ENCODE peak calls at places on chromosomes 11 and 22, in ten cellular contexts. One of them, this sample, is unnamed.

GRCh38 chr22:27181537-27181936 is 524.1 kb downstream of the MIAT start:
- DNase-seq in AG09319: no peak
- DNase-seq in AG04450: no peak
- DNase-seq in mucosa of descending colon: no peak
- DNase-seq in coronary artery: peak
- DNase-seq in AG09309: no peak
- DNase-seq in fibroblast of mammary gland: no peak
- DNase-seq in GM20000: no peak
- DNase-seq in WERI-Rb-1: no peak
- DNase-seq in mesothelial cell of epicardium: no peak
- DNase-seq in this sample: no peak

GRCh38 chr11:35491231-35491871 is 34.1 kb downstream of the PAMR1 start:
- DNase-seq in AG09319: peak
- DNase-seq in AG04450: peak
- DNase-seq in mucosa of descending colon: no peak
- DNase-seq in coronary artery: no peak
- DNase-seq in AG09309: peak
- DNase-seq in fibroblast of mammary gland: peak
- DNase-seq in GM20000: no peak
- DNase-seq in WERI-Rb-1: no peak
- DNase-seq in mesothelial cell of epicardium: no peak
- DNase-seq in this sample: no peak

GRCh38 chr11:103582351-103582909 is 454.0 kb upstream of the DDI1 start:
- DNase-seq in AG09319: no peak
- DNase-seq in AG04450: no peak
- DNase-seq in mucosa of descending colon: no peak
- DNase-seq in coronary artery: no peak
- DNase-seq in AG09309: no peak
- DNase-seq in fibroblast of mammary gland: peak
- DNase-seq in GM20000: no peak
- DNase-seq in WERI-Rb-1: no peak
- DNase-seq in mesothelial cell of epicardium: no peak
- DNase-seq in this sample: no peak

GRCh38 chr22:49370841-49371301 is 456.8 kb downstream of the BRD1 start:
- DNase-seq in AG09319: no peak
- DNase-seq in AG04450: no peak
- DNase-seq in mucosa of descending colon: no peak
- DNase-seq in coronary artery: peak
- DNase-seq in AG09309: no peak
- DNase-seq in fibroblast of mammary gland: no peak
- DNase-seq in GM20000: no peak
- DNase-seq in WERI-Rb-1: no peak
- DNase-seq in mesothelial cell of epicardium: no peak
- DNase-seq in this sample: no peak

GRCh38 chr22:45197606-45198462 is 34.1 kb downstream of the NUP50 start:
- DNase-seq in AG09319: no peak
- DNase-seq in AG04450: no peak
- DNase-seq in mucosa of descending colon: no peak
- DNase-seq in coronary artery: no peak
- DNase-seq in AG09309: no peak
- DNase-seq in fibroblast of mammary gland: no peak
- DNase-seq in GM20000: peak
- DNase-seq in WERI-Rb-1: no peak
- DNase-seq in mesothelial cell of epicardium: no peak
- DNase-seq in this sample: no peak

GRCh38 chr11:65420506-65421203 is 1.9 kb upstream of the NEAT1 start:
- DNase-seq in AG09319: no peak
- DNase-seq in AG04450: no peak
- DNase-seq in mucosa of descending colon: no peak
- DNase-seq in coronary artery: no peak
- DNase-seq in AG09309: no peak
- DNase-seq in fibroblast of mammary gland: no peak
- DNase-seq in GM20000: peak
- DNase-seq in WERI-Rb-1: no peak
- DNase-seq in mesothelial cell of epicardium: no peak
- DNase-seq in this sample: no peak

GRCh38 chr22:30453731-30454510 is 17.9 kb downstream of the SEC14L3 start:
- DNase-seq in AG09319: no peak
- DNase-seq in AG04450: no peak
- DNase-seq in mucosa of descending colon: no peak
- DNase-seq in coronary artery: no peak
- DNase-seq in AG09309: no peak
- DNase-seq in fibroblast of mammary gland: no peak
- DNase-seq in GM20000: no peak
- DNase-seq in WERI-Rb-1: peak
- DNase-seq in mesothelial cell of epicardium: no peak
- DNase-seq in this sample: no peak

GRCh38 chr11:75208444-75208843 is 32.1 kb upstream of the TPBGL start:
- DNase-seq in AG09319: no peak
- DNase-seq in AG04450: no peak
- DNase-seq in mucosa of descending colon: no peak
- DNase-seq in coronary artery: no peak
- DNase-seq in AG09309: no peak
- DNase-seq in fibroblast of mammary gland: no peak
- DNase-seq in GM20000: no peak
- DNase-seq in WERI-Rb-1: no peak
- DNase-seq in mesothelial cell of epicardium: no peak
- DNase-seq in this sample: no peak

GRCh38 chr22:18044548-18045271 is 20.3 kb upstream of the MICAL3 start:
- DNase-seq in AG09319: no peak
- DNase-seq in AG04450: no peak
- DNase-seq in mucosa of descending colon: peak
- DNase-seq in coronary artery: no peak
- DNase-seq in AG09309: no peak
- DNase-seq in fibroblast of mammary gland: peak
- DNase-seq in GM20000: no peak
- DNase-seq in WERI-Rb-1: no peak
- DNase-seq in mesothelial cell of epicardium: no peak
- DNase-seq in this sample: no peak

GRCh38 chr11:15801616-15802015 is 554.7 kb downstream of the SOX6 start:
- DNase-seq in AG09319: no peak
- DNase-seq in AG04450: no peak
- DNase-seq in mucosa of descending colon: no peak
- DNase-seq in coronary artery: no peak
- DNase-seq in AG09309: no peak
- DNase-seq in fibroblast of mammary gland: no peak
- DNase-seq in GM20000: no peak
- DNase-seq in WERI-Rb-1: no peak
- DNase-seq in mesothelial cell of epicardium: no peak
- DNase-seq in this sample: no peak

DNA sequence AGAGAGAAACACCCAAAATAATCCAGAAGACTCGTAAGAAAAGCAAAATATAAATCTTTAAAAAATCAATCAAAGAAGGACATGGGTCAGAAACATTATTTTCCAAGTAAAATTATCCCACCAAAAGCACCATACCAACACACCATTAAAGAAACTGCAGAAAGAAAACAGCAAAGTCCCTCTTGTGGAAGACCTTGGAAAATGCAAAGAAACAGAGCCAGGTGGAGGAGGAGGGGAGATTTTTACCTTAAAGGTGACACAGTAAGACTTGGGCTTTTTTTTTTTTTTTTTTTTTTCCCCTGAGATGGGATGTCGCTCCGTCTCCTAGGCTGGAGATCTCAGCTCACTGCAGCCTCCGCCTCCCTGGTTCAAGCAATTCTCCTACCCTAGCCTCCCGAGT is 123.8 kb downstream of the LARGE1 start:
- DNase-seq in AG09319: no peak
- DNase-seq in AG04450: no peak
- DNase-seq in mucosa of descending colon: no peak
- DNase-seq in coronary artery: no peak
- DNase-seq in AG09309: no peak
- DNase-seq in fibroblast of mammary gland: no peak
- DNase-seq in GM20000: no peak
- DNase-seq in WERI-Rb-1: no peak
- DNase-seq in mesothelial cell of epicardium: no peak
- DNase-seq in this sample: no peak
- TF ChIP-seq CTCF in AG09319: no peak
- TF ChIP-seq CTCF in AG04450: peak
- TF ChIP-seq CTCF in mucosa of descending colon: no peak
- TF ChIP-seq CTCF in coronary artery: no peak
- TF ChIP-seq CTCF in AG09309: no peak
- TF ChIP-seq CTCF in fibroblast of mammary gland: no peak
- TF ChIP-seq CTCF in GM20000: no peak
- TF ChIP-seq CTCF in WERI-Rb-1: peak
- TF ChIP-seq CTCF in mesothelial cell of epicardium: no peak
- TF ChIP-seq CTCF in this sample: peak

DNA sequence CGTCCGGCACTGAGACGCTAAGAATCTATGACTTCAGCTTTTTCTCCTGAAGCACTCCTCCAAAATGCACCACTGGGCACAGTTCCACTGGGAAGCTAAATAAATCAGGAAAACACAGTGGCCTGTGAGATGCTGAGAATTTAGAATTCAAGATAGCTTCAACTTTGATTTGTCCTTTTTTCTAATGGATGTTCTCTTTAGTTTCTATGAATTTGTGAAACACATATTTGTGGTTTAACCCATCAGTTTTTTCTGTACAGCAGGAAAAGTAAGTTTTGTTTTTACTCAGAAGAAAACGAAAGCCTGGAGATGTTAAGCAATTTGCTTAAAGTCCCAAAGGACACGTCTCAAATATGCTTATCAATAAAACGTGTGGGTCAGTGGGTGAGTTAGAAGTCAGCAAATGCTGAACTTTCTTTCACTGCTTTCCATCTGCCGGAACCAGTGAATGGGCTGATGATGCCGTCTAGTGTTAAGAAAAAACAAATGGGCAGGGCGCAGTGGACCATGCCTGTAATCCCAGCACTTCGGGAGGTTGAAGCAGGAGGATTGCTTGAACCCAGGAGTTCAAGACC is 40.7 kb upstream of the CLMP start:
- DNase-seq in AG09319: no peak
- DNase-seq in AG04450: no peak
- DNase-seq in mucosa of descending colon: no peak
- DNase-seq in coronary artery: no peak
- DNase-seq in AG09309: peak
- DNase-seq in fibroblast of mammary gland: peak
- DNase-seq in GM20000: no peak
- DNase-seq in WERI-Rb-1: no peak
- DNase-seq in mesothelial cell of epicardium: no peak
- DNase-seq in this sample: no peak
- TF ChIP-seq CTCF in AG09319: peak
- TF ChIP-seq CTCF in AG04450: peak
- TF ChIP-seq CTCF in mucosa of descending colon: no peak
- TF ChIP-seq CTCF in coronary artery: no peak
- TF ChIP-seq CTCF in AG09309: peak
- TF ChIP-seq CTCF in fibroblast of mammary gland: peak
- TF ChIP-seq CTCF in GM20000: no peak
- TF ChIP-seq CTCF in WERI-Rb-1: no peak
- TF ChIP-seq CTCF in mesothelial cell of epicardium: no peak
- TF ChIP-seq CTCF in this sample: no peak

GRCh38 chr11:94740975-94741707 is 27.0 kb upstream of the AMOTL1 start:
- DNase-seq in AG09319: no peak
- DNase-seq in AG04450: no peak
- DNase-seq in mucosa of descending colon: peak
- DNase-seq in coronary artery: no peak
- DNase-seq in AG09309: peak
- DNase-seq in fibroblast of mammary gland: peak
- DNase-seq in GM20000: peak
- DNase-seq in WERI-Rb-1: peak
- DNase-seq in mesothelial cell of epicardium: peak
- DNase-seq in this sample: no peak
- TF ChIP-seq CTCF in AG09319: peak
- TF ChIP-seq CTCF in AG04450: peak
- TF ChIP-seq CTCF in mucosa of descending colon: no peak
- TF ChIP-seq CTCF in coronary artery: no peak
- TF ChIP-seq CTCF in AG09309: peak
- TF ChIP-seq CTCF in fibroblast of mammary gland: peak
- TF ChIP-seq CTCF in GM20000: no peak
- TF ChIP-seq CTCF in WERI-Rb-1: peak
- TF ChIP-seq CTCF in mesothelial cell of epicardium: peak
- TF ChIP-seq CTCF in this sample: peak

GRCh38 chr22:38213319-38214247 is 11.8 kb downstream of the MAFF start:
- DNase-seq in AG09319: no peak
- DNase-seq in AG04450: no peak
- DNase-seq in mucosa of descending colon: no peak
- DNase-seq in coronary artery: no peak
- DNase-seq in AG09309: no peak
- DNase-seq in fibroblast of mammary gland: no peak
- DNase-seq in GM20000: peak
- DNase-seq in WERI-Rb-1: no peak
- DNase-seq in mesothelial cell of epicardium: no peak
- DNase-seq in this sample: no peak

GRCh38 chr22:38211556-38211955 is 9.8 kb downstream of the MAFF start:
- DNase-seq in AG09319: no peak
- DNase-seq in AG04450: no peak
- DNase-seq in mucosa of descending colon: no peak
- DNase-seq in coronary artery: no peak
- DNase-seq in AG09309: no peak
- DNase-seq in fibroblast of mammary gland: no peak
- DNase-seq in GM20000: no peak
- DNase-seq in WERI-Rb-1: no peak
- DNase-seq in mesothelial cell of epicardium: no peak
- DNase-seq in this sample: no peak

GRCh38 chr22:38212442-38212841 is 10.6 kb downstream of the MAFF start:
- DNase-seq in AG09319: no peak
- DNase-seq in AG04450: no peak
- DNase-seq in mucosa of descending colon: no peak
- DNase-seq in coronary artery: no peak
- DNase-seq in AG09309: no peak
- DNase-seq in fibroblast of mammary gland: no peak
- DNase-seq in GM20000: no peak
- DNase-seq in WERI-Rb-1: no peak
- DNase-seq in mesothelial cell of epicardium: no peak
- DNase-seq in this sample: no peak

GRCh38 chr22:38215156-38216038 is 13.6 kb downstream of the MAFF start:
- DNase-seq in AG09319: no peak
- DNase-seq in AG04450: no peak
- DNase-seq in mucosa of descending colon: no peak
- DNase-seq in coronary artery: no peak
- DNase-seq in AG09309: no peak
- DNase-seq in fibroblast of mammary gland: no peak
- DNase-seq in GM20000: peak
- DNase-seq in WERI-Rb-1: no peak
- DNase-seq in mesothelial cell of epicardium: no peak
- DNase-seq in this sample: no peak

DNA sequence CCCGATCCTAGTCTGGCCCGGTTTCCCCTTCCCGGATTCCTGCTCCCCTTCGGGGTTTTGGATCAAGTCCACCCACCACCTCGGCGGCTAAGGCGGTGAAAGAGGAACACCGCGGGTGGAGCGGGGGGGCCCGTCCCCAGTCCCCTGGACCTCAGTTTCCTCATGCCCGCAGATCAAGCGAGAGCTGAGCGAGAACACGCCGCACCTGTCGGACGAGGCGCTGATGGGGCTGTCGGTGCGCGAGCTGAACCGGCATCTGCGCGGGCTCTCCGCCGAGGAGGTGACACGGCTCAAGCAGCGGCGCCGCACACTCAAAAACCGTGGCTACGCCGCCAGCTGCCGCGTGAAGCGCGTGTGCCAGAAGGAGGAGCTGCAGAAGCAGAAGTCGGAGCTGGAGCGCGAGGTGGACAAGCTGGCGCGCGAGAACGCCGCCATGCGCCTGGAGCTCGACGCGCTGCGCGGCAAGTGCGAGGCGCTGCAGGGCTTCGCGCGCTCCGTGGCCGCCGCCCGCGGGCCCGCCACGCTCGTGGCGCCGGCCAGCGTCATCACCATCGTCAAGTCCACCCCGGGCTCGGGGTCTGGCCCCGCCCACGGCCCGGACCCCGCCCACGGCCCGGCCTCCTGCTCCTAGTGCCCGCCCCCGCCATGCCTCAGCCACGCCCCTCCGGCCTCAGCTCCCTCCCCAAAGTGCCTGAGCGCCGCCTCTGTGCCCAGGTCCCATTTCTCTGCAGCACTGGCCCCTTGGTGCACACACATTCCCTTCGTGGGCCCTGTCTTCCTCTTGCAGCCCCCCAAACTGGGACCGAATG is 12.7 kb downstream of the MAFF start:
- DNase-seq in AG09319: no peak
- DNase-seq in AG04450: no peak
- DNase-seq in mucosa of descending colon: peak
- DNase-seq in coronary artery: no peak
- DNase-seq in AG09309: no peak
- DNase-seq in fibroblast of mammary gland: no peak
- DNase-seq in GM20000: peak
- DNase-seq in WERI-Rb-1: no peak
- DNase-seq in mesothelial cell of epicardium: peak
- DNase-seq in this sample: peak
- TF ChIP-seq CTCF in AG09319: peak
- TF ChIP-seq CTCF in AG04450: no peak
- TF ChIP-seq CTCF in mucosa of descending colon: peak
- TF ChIP-seq CTCF in coronary artery: no peak
- TF ChIP-seq CTCF in AG09309: no peak
- TF ChIP-seq CTCF in fibroblast of mammary gland: no peak
- TF ChIP-seq CTCF in GM20000: no peak
- TF ChIP-seq CTCF in WERI-Rb-1: no peak
- TF ChIP-seq CTCF in mesothelial cell of epicardium: no peak
- TF ChIP-seq CTCF in this sample: peak

This sample was measured in progenitor cell of endocrine pancreas.